ENCODE peak calls at places on chromosome 15, in four cellular contexts. One of them, this sample, is unnamed.

GRCh38 chr15:38300395-38300794 is 47.8 kb downstream of the SPRED1 start:
- DNase-seq in foreskin fibroblast: peak; percentile 26
- DNase-seq in stimulated activated CD4-positive, alpha-beta T cell treated with anti-CD3 and anti-CD28 coated beads, Interleukin-1b, Interleukin-23, amount 100 ng/mL, for 4 hours: no peak
- DNase-seq in EH: peak; percentile 38
- DNase-seq in this sample: no peak

GRCh38 chr15:44231842-44232241 is 36.8 kb upstream of the FRMD5 start:
- DNase-seq in foreskin fibroblast: no peak
- DNase-seq in stimulated activated CD4-positive, alpha-beta T cell treated with anti-CD3 and anti-CD28 coated beads, Interleukin-1b, Interleukin-23, amount 100 ng/mL, for 4 hours: no peak
- DNase-seq in EH: peak; percentile 8
- DNase-seq in this sample: no peak

GRCh38 chr15:90004671-90005070 is 3.5 kb downstream of the ZNF710 start:
- DNase-seq in foreskin fibroblast: peak; percentile 97
- DNase-seq in stimulated activated CD4-positive, alpha-beta T cell treated with anti-CD3 and anti-CD28 coated beads, Interleukin-1b, Interleukin-23, amount 100 ng/mL, for 4 hours: no peak
- DNase-seq in EH: peak; percentile 98
- DNase-seq in this sample: no peak

GRCh38 chr15:91142097-91142744 is 42.2 kb downstream of the SV2B start:
- DNase-seq in foreskin fibroblast: peak; percentile 1
- DNase-seq in stimulated activated CD4-positive, alpha-beta T cell treated with anti-CD3 and anti-CD28 coated beads, Interleukin-1b, Interleukin-23, amount 100 ng/mL, for 4 hours: no peak
- DNase-seq in EH: no peak
- DNase-seq in this sample: no peak

GRCh38 chr15:31483053-31483923 is 156.7 kb downstream of the KLF13 start:
- DNase-seq in foreskin fibroblast: peak; percentile 43
- DNase-seq in stimulated activated CD4-positive, alpha-beta T cell treated with anti-CD3 and anti-CD28 coated beads, Interleukin-1b, Interleukin-23, amount 100 ng/mL, for 4 hours: peak; percentile 47
- DNase-seq in EH: no peak
- DNase-seq in this sample: no peak

GRCh38 chr15:61467823-61468222 is 238.7 kb upstream of the RORA start:
- DNase-seq in foreskin fibroblast: peak; percentile 9
- DNase-seq in stimulated activated CD4-positive, alpha-beta T cell treated with anti-CD3 and anti-CD28 coated beads, Interleukin-1b, Interleukin-23, amount 100 ng/mL, for 4 hours: no peak
- DNase-seq in EH: no peak
- DNase-seq in this sample: no peak

GRCh38 chr15:52682776-52683175 is 3.6 kb upstream of the ATOSA start:
- DNase-seq in foreskin fibroblast: no peak
- DNase-seq in stimulated activated CD4-positive, alpha-beta T cell treated with anti-CD3 and anti-CD28 coated beads, Interleukin-1b, Interleukin-23, amount 100 ng/mL, for 4 hours: no peak
- DNase-seq in EH: no peak
- DNase-seq in this sample: no peak

GRCh38 chr15:99708563-99708962 is 24.7 kb downstream of the LYSMD4 start:
- DNase-seq in foreskin fibroblast: peak; percentile 97
- DNase-seq in stimulated activated CD4-positive, alpha-beta T cell treated with anti-CD3 and anti-CD28 coated beads, Interleukin-1b, Interleukin-23, amount 100 ng/mL, for 4 hours: no peak
- DNase-seq in EH: peak; percentile 93
- DNase-seq in this sample: no peak

GRCh38 chr15:90619939-90620338 is 90.2 kb downstream of the CRTC3 start:
- DNase-seq in foreskin fibroblast: no peak
- DNase-seq in stimulated activated CD4-positive, alpha-beta T cell treated with anti-CD3 and anti-CD28 coated beads, Interleukin-1b, Interleukin-23, amount 100 ng/mL, for 4 hours: no peak
- DNase-seq in EH: no peak
- DNase-seq in this sample: no peak

GRCh38 chr15:74134387-74135027 is 4.1 kb downstream of the ISLR2 start:
- DNase-seq in foreskin fibroblast: peak; percentile 74
- DNase-seq in stimulated activated CD4-positive, alpha-beta T cell treated with anti-CD3 and anti-CD28 coated beads, Interleukin-1b, Interleukin-23, amount 100 ng/mL, for 4 hours: no peak
- DNase-seq in EH: peak; percentile 47
- DNase-seq in this sample: no peak

GRCh38 chr15:43912991-43913927 is 86.5 kb downstream of the WDR76 start:
- DNase-seq in foreskin fibroblast: peak; percentile 96
- DNase-seq in stimulated activated CD4-positive, alpha-beta T cell treated with anti-CD3 and anti-CD28 coated beads, Interleukin-1b, Interleukin-23, amount 100 ng/mL, for 4 hours: no peak
- DNase-seq in EH: peak; percentile 99
- DNase-seq in this sample: no peak

GRCh38 chr15:80203361-80203885 is 48.6 kb downstream of the CTXND1 start:
- DNase-seq in foreskin fibroblast: no peak
- DNase-seq in stimulated activated CD4-positive, alpha-beta T cell treated with anti-CD3 and anti-CD28 coated beads, Interleukin-1b, Interleukin-23, amount 100 ng/mL, for 4 hours: no peak
- DNase-seq in EH: no peak
- DNase-seq in this sample: no peak

GRCh38 chr15:79494963-79495362 is 62.8 kb downstream of the MINAR1 start:
- DNase-seq in foreskin fibroblast: no peak
- DNase-seq in stimulated activated CD4-positive, alpha-beta T cell treated with anti-CD3 and anti-CD28 coated beads, Interleukin-1b, Interleukin-23, amount 100 ng/mL, for 4 hours: no peak
- DNase-seq in EH: no peak
- DNase-seq in this sample: no peak

GRCh38 chr15:35060591-35060990 is 24.5 kb downstream of the NANOGP8 start:
- DNase-seq in foreskin fibroblast: no peak
- DNase-seq in stimulated activated CD4-positive, alpha-beta T cell treated with anti-CD3 and anti-CD28 coated beads, Interleukin-1b, Interleukin-23, amount 100 ng/mL, for 4 hours: no peak
- DNase-seq in EH: peak; percentile 15
- DNase-seq in this sample: no peak

GRCh38 chr15:83057660-83058376 is 9.2 kb downstream of the BTBD1 start:
- DNase-seq in foreskin fibroblast: no peak
- DNase-seq in stimulated activated CD4-positive, alpha-beta T cell treated with anti-CD3 and anti-CD28 coated beads, Interleukin-1b, Interleukin-23, amount 100 ng/mL, for 4 hours: no peak
- DNase-seq in EH: no peak
- DNase-seq in this sample: no peak

GRCh38 chr15:31440754-31441298 is 114.2 kb downstream of the KLF13 start:
- DNase-seq in foreskin fibroblast: peak; percentile 72
- DNase-seq in stimulated activated CD4-positive, alpha-beta T cell treated with anti-CD3 and anti-CD28 coated beads, Interleukin-1b, Interleukin-23, amount 100 ng/mL, for 4 hours: peak; percentile 40
- DNase-seq in EH: peak; percentile 49
- DNase-seq in this sample: no peak

GRCh38 chr15:70509282-70510272 is 253.8 kb downstream of the UACA start:
- DNase-seq in foreskin fibroblast: no peak
- DNase-seq in stimulated activated CD4-positive, alpha-beta T cell treated with anti-CD3 and anti-CD28 coated beads, Interleukin-1b, Interleukin-23, amount 100 ng/mL, for 4 hours: no peak
- DNase-seq in EH: no peak
- DNase-seq in this sample: no peak

GRCh38 chr15:34039180-34039486 is at the start of gene AVEN:
- DNase-seq in foreskin fibroblast: no peak
- DNase-seq in stimulated activated CD4-positive, alpha-beta T cell treated with anti-CD3 and anti-CD28 coated beads, Interleukin-1b, Interleukin-23, amount 100 ng/mL, for 4 hours: no peak
- DNase-seq in EH: no peak
- DNase-seq in this sample: no peak